ENCODE peak calls at places on chromosome 12, in eight cellular contexts. E, F, Y, P, R, X, K and A are unnamed samples.
A peak's percentile ranks its signal among the peaks of the same experiment; 100 is the strongest.

GRCh38 chr12:5654019-5654418 is 222.1 kb downstream of the NTF3 start:
- DNase-seq in E (no peak), F (no peak), Y (no peak), P (no peak), R (no peak), X (no peak), K (no peak), A (no peak)

GRCh38 chr12:19161251-19161650 is 31.7 kb downstream of the PLEKHA5 start:
- DNase-seq in E (no peak), F (no peak), Y (no peak), P (no peak), R (no peak), X (no peak), K (no peak), A (no peak)

GRCh38 chr12:51262758-51263177 is 7.4 kb downstream of the SMAGP start:
- DNase-seq in E (no peak), F (peak; percentile 58), Y (peak; percentile 74), P (no peak), R (no peak), X (no peak), K (no peak), A (peak; percentile 78)

GRCh38 chr12:26274441-26275312 is 79.3 kb downstream of the SSPN start:
- DNase-seq in E (peak; percentile 79), F (peak; percentile 94), Y (peak; percentile 83), P (no peak), R (peak; percentile 78), X (peak; percentile 43), K (peak; percentile 40), A (peak; percentile 85)

GRCh38 chr12:9951026-9951652 is 19.0 kb upstream of the CLEC2A start:
- DNase-seq in E (no peak), F (no peak), Y (no peak), P (no peak), R (no peak), X (no peak), K (no peak), A (no peak)

GRCh38 chr12:10363922-10364838 is 25.7 kb downstream of the KLRK1 start:
- DNase-seq in E (peak; percentile 35), F (peak; percentile 42), Y (peak; percentile 60), P (peak; percentile 17), R (peak; percentile 74), X (peak; percentile 76), K (peak; percentile 70), A (peak; percentile 40)

GRCh38 chr12:69897744-69898143 is 72.7 kb downstream of the MYRFL start:
- DNase-seq in E (no peak), F (peak; percentile 73), Y (no peak), P (no peak), R (peak; percentile 51), X (no peak), K (peak; percentile 51), A (no peak)

GRCh38 chr12:91140660-91141045 is 29.4 kb upstream of the LUM start:
- DNase-seq in E (no peak), F (peak; percentile 75), Y (no peak), P (no peak), R (no peak), X (no peak), K (no peak), A (no peak)

GRCh38 chr12:45663452-45663851 is 66.1 kb upstream of the ARID2 start:
- DNase-seq in E (no peak), F (no peak), Y (no peak), P (no peak), R (no peak), X (no peak), K (no peak), A (no peak)

GRCh38 chr12:52645120-52645761 is 6.8 kb downstream of the KRT2 start:
- DNase-seq in E (no peak), F (no peak), Y (peak; percentile 18), P (no peak), R (no peak), X (no peak), K (no peak), A (no peak)

GRCh38 chr12:111462134-111462821 is 56.6 kb downstream of the SH2B3 start:
- DNase-seq in E (no peak), F (no peak), Y (no peak), P (no peak), R (no peak), X (no peak), K (no peak), A (no peak)

GRCh38 chr12:113322353-113322752 is 12.6 kb downstream of the SLC8B1 start:
- DNase-seq in E (no peak), F (no peak), Y (no peak), P (no peak), R (no peak), X (no peak), K (no peak), A (no peak)

GRCh38 chr12:12954878-12955625 is 3.1 kb upstream of the GPRC5D start:
- DNase-seq in E (no peak), F (no peak), Y (no peak), P (no peak), R (no peak), X (no peak), K (no peak), A (no peak)